ENCODE peak calls at places on chromosomes 16 and 17, in ten cellular contexts. One of them, this sample, is unnamed.

GRCh38 chr17:78915872-78916632 is 9.1 kb downstream of the TIMP2 start:
- DNase-seq in activated B cell treated with CpG ODN at 0.5 μM for 24 hours: no peak
- DNase-seq in tibial nerve: no peak
- DNase-seq in left lung: peak
- DNase-seq in NCI-H460: no peak
- DNase-seq in Calu3: peak
- DNase-seq in fibroblast of pulmonary artery: peak
- DNase-seq in HS-5: no peak
- DNase-seq in NB4: peak
- DNase-seq in skeletal muscle cell: no peak
- DNase-seq in this sample: no peak

GRCh38 chr17:7548585-7549400 is at the start of gene TNFSF12:
- DNase-seq in activated B cell treated with CpG ODN at 0.5 μM for 24 hours: peak
- DNase-seq in tibial nerve: peak
- DNase-seq in left lung: peak
- DNase-seq in NCI-H460: peak
- DNase-seq in Calu3: peak
- DNase-seq in fibroblast of pulmonary artery: no peak
- DNase-seq in HS-5: no peak
- DNase-seq in NB4: peak
- DNase-seq in skeletal muscle cell: no peak
- DNase-seq in this sample: no peak

GRCh38 chr16:4390266-4391260 is 18.9 kb downstream of the VASN start:
- DNase-seq in activated B cell treated with CpG ODN at 0.5 μM for 24 hours: no peak
- DNase-seq in tibial nerve: no peak
- DNase-seq in left lung: no peak
- DNase-seq in NCI-H460: no peak
- DNase-seq in Calu3: no peak
- DNase-seq in fibroblast of pulmonary artery: no peak
- DNase-seq in HS-5: no peak
- DNase-seq in NB4: no peak
- DNase-seq in skeletal muscle cell: no peak
- DNase-seq in this sample: no peak

GRCh38 chr17:65121916-65122821 is 15.0 kb upstream of the RGS9 start:
- DNase-seq in activated B cell treated with CpG ODN at 0.5 μM for 24 hours: no peak
- DNase-seq in tibial nerve: no peak
- DNase-seq in left lung: no peak
- DNase-seq in NCI-H460: no peak
- DNase-seq in Calu3: no peak
- DNase-seq in fibroblast of pulmonary artery: no peak
- DNase-seq in HS-5: no peak
- DNase-seq in NB4: no peak
- DNase-seq in skeletal muscle cell: no peak
- DNase-seq in this sample: no peak

GRCh38 chr16:88494335-88495154 is 41.5 kb downstream of the ZFPM1 start:
- DNase-seq in activated B cell treated with CpG ODN at 0.5 μM for 24 hours: no peak
- DNase-seq in tibial nerve: no peak
- DNase-seq in left lung: no peak
- DNase-seq in NCI-H460: no peak
- DNase-seq in Calu3: no peak
- DNase-seq in fibroblast of pulmonary artery: no peak
- DNase-seq in HS-5: no peak
- DNase-seq in NB4: no peak
- DNase-seq in skeletal muscle cell: no peak
- DNase-seq in this sample: no peak

GRCh38 chr17:78935419-78936323 is 10.5 kb upstream of the TIMP2 start:
- DNase-seq in activated B cell treated with CpG ODN at 0.5 μM for 24 hours: no peak
- DNase-seq in tibial nerve: peak
- DNase-seq in left lung: peak
- DNase-seq in NCI-H460: no peak
- DNase-seq in Calu3: no peak
- DNase-seq in fibroblast of pulmonary artery: peak
- DNase-seq in HS-5: peak
- DNase-seq in NB4: no peak
- DNase-seq in skeletal muscle cell: peak
- DNase-seq in this sample: peak

GRCh38 chr16:1342526-1343427 is 8.9 kb downstream of the TSR3 start:
- DNase-seq in activated B cell treated with CpG ODN at 0.5 μM for 24 hours: peak
- DNase-seq in tibial nerve: peak
- DNase-seq in left lung: peak
- DNase-seq in NCI-H460: peak
- DNase-seq in Calu3: peak
- DNase-seq in fibroblast of pulmonary artery: peak
- DNase-seq in HS-5: peak
- DNase-seq in NB4: peak
- DNase-seq in skeletal muscle cell: peak
- DNase-seq in this sample: no peak

GRCh38 chr16:81480856-81481821 is 36.5 kb downstream of the CMIP start:
- DNase-seq in activated B cell treated with CpG ODN at 0.5 μM for 24 hours: peak
- DNase-seq in tibial nerve: no peak
- DNase-seq in left lung: peak
- DNase-seq in NCI-H460: no peak
- DNase-seq in Calu3: no peak
- DNase-seq in fibroblast of pulmonary artery: peak
- DNase-seq in HS-5: no peak
- DNase-seq in NB4: peak
- DNase-seq in skeletal muscle cell: no peak
- DNase-seq in this sample: no peak

GRCh38 chr17:16918443-16918842 is 53.5 kb downstream of the TNFRSF13B start:
- DNase-seq in activated B cell treated with CpG ODN at 0.5 μM for 24 hours: no peak
- DNase-seq in tibial nerve: no peak
- DNase-seq in left lung: peak
- DNase-seq in NCI-H460: no peak
- DNase-seq in Calu3: no peak
- DNase-seq in fibroblast of pulmonary artery: no peak
- DNase-seq in HS-5: no peak
- DNase-seq in NB4: no peak
- DNase-seq in skeletal muscle cell: no peak
- DNase-seq in this sample: no peak

GRCh38 chr17:79561486-79562116 is 49.2 kb downstream of the RBFOX3 start:
- DNase-seq in activated B cell treated with CpG ODN at 0.5 μM for 24 hours: no peak
- DNase-seq in tibial nerve: no peak
- DNase-seq in left lung: no peak
- DNase-seq in NCI-H460: no peak
- DNase-seq in Calu3: no peak
- DNase-seq in fibroblast of pulmonary artery: no peak
- DNase-seq in HS-5: no peak
- DNase-seq in NB4: no peak
- DNase-seq in skeletal muscle cell: no peak
- DNase-seq in this sample: no peak

GRCh38 chr16:23317266-23317661 is 15.2 kb downstream of the SCNN1B start:
- DNase-seq in activated B cell treated with CpG ODN at 0.5 μM for 24 hours: no peak
- DNase-seq in tibial nerve: no peak
- DNase-seq in left lung: peak
- DNase-seq in NCI-H460: no peak
- DNase-seq in Calu3: no peak
- DNase-seq in fibroblast of pulmonary artery: no peak
- DNase-seq in HS-5: no peak
- DNase-seq in NB4: no peak
- DNase-seq in skeletal muscle cell: no peak
- DNase-seq in this sample: no peak

GRCh38 chr16:86697715-86698114 is 119.4 kb downstream of the FOXL1 start:
- DNase-seq in activated B cell treated with CpG ODN at 0.5 μM for 24 hours: no peak
- DNase-seq in tibial nerve: no peak
- DNase-seq in left lung: no peak
- DNase-seq in NCI-H460: no peak
- DNase-seq in Calu3: no peak
- DNase-seq in fibroblast of pulmonary artery: peak
- DNase-seq in HS-5: no peak
- DNase-seq in NB4: no peak
- DNase-seq in skeletal muscle cell: no peak
- DNase-seq in this sample: no peak

GRCh38 chr16:15518412-15519351 is 84.3 kb downstream of the BMERB1 start:
- DNase-seq in activated B cell treated with CpG ODN at 0.5 μM for 24 hours: no peak
- DNase-seq in tibial nerve: no peak
- DNase-seq in left lung: no peak
- DNase-seq in NCI-H460: no peak
- DNase-seq in Calu3: no peak
- DNase-seq in fibroblast of pulmonary artery: peak
- DNase-seq in HS-5: no peak
- DNase-seq in NB4: no peak
- DNase-seq in skeletal muscle cell: no peak
- DNase-seq in this sample: peak

GRCh38 chr16:77335652-77336234 is 99.1 kb downstream of the ADAMTS18 start:
- DNase-seq in activated B cell treated with CpG ODN at 0.5 μM for 24 hours: no peak
- DNase-seq in tibial nerve: no peak
- DNase-seq in left lung: no peak
- DNase-seq in NCI-H460: no peak
- DNase-seq in Calu3: peak
- DNase-seq in fibroblast of pulmonary artery: peak
- DNase-seq in HS-5: no peak
- DNase-seq in NB4: no peak
- DNase-seq in skeletal muscle cell: no peak
- DNase-seq in this sample: no peak

GRCh38 chr16:88352261-88353200 is 30.2 kb upstream of the ZNF469 start:
- DNase-seq in activated B cell treated with CpG ODN at 0.5 μM for 24 hours: no peak
- DNase-seq in tibial nerve: no peak
- DNase-seq in left lung: no peak
- DNase-seq in NCI-H460: no peak
- DNase-seq in Calu3: no peak
- DNase-seq in fibroblast of pulmonary artery: no peak
- DNase-seq in HS-5: no peak
- DNase-seq in NB4: no peak
- DNase-seq in skeletal muscle cell: no peak
- DNase-seq in this sample: no peak

GRCh38 chr17:29549169-29549935 is 17.5 kb downstream of the ABHD15 start:
- DNase-seq in activated B cell treated with CpG ODN at 0.5 μM for 24 hours: no peak
- DNase-seq in tibial nerve: no peak
- DNase-seq in left lung: no peak
- DNase-seq in NCI-H460: no peak
- DNase-seq in Calu3: no peak
- DNase-seq in fibroblast of pulmonary artery: peak
- DNase-seq in HS-5: no peak
- DNase-seq in NB4: no peak
- DNase-seq in skeletal muscle cell: no peak
- DNase-seq in this sample: no peak

GRCh38 chr17:28407130-28407973 is 1.3 kb upstream of the SLC46A1 start:
- DNase-seq in activated B cell treated with CpG ODN at 0.5 μM for 24 hours: no peak
- DNase-seq in tibial nerve: no peak
- DNase-seq in left lung: no peak
- DNase-seq in NCI-H460: no peak
- DNase-seq in Calu3: no peak
- DNase-seq in fibroblast of pulmonary artery: no peak
- DNase-seq in HS-5: no peak
- DNase-seq in NB4: no peak
- DNase-seq in skeletal muscle cell: no peak
- DNase-seq in this sample: no peak

GRCh38 chr16:58940609-58941008 is 206.5 kb upstream of the GOT2 start:
- DNase-seq in activated B cell treated with CpG ODN at 0.5 μM for 24 hours: no peak
- DNase-seq in tibial nerve: no peak
- DNase-seq in left lung: no peak
- DNase-seq in NCI-H460: no peak
- DNase-seq in Calu3: no peak
- DNase-seq in fibroblast of pulmonary artery: no peak
- DNase-seq in HS-5: no peak
- DNase-seq in NB4: no peak
- DNase-seq in skeletal muscle cell: no peak
- DNase-seq in this sample: no peak

GRCh38 chr17:47875011-47875471 is 21.0 kb upstream of the SP2 start:
- DNase-seq in activated B cell treated with CpG ODN at 0.5 μM for 24 hours: no peak
- DNase-seq in tibial nerve: no peak
- DNase-seq in left lung: no peak
- DNase-seq in NCI-H460: no peak
- DNase-seq in Calu3: no peak
- DNase-seq in fibroblast of pulmonary artery: no peak
- DNase-seq in HS-5: no peak
- DNase-seq in NB4: no peak
- DNase-seq in skeletal muscle cell: no peak
- DNase-seq in this sample: no peak

GRCh38 chr17:74117999-74118421 is 85.5 kb upstream of the RPL38 start:
- DNase-seq in activated B cell treated with CpG ODN at 0.5 μM for 24 hours: no peak
- DNase-seq in tibial nerve: no peak
- DNase-seq in left lung: no peak
- DNase-seq in NCI-H460: no peak
- DNase-seq in Calu3: no peak
- DNase-seq in fibroblast of pulmonary artery: no peak
- DNase-seq in HS-5: no peak
- DNase-seq in NB4: no peak
- DNase-seq in skeletal muscle cell: no peak
- DNase-seq in this sample: no peak

GRCh38 chr16:78925071-78925714 is 675.3 kb downstream of the MAF start:
- DNase-seq in activated B cell treated with CpG ODN at 0.5 μM for 24 hours: no peak
- DNase-seq in tibial nerve: no peak
- DNase-seq in left lung: no peak
- DNase-seq in NCI-H460: no peak
- DNase-seq in Calu3: peak
- DNase-seq in fibroblast of pulmonary artery: no peak
- DNase-seq in HS-5: no peak
- DNase-seq in NB4: peak
- DNase-seq in skeletal muscle cell: no peak
- DNase-seq in this sample: no peak

GRCh38 chr17:199806-200603 is 18.6 kb upstream of the DOC2B start:
- DNase-seq in activated B cell treated with CpG ODN at 0.5 μM for 24 hours: no peak
- DNase-seq in tibial nerve: no peak
- DNase-seq in left lung: no peak
- DNase-seq in NCI-H460: no peak
- DNase-seq in Calu3: no peak
- DNase-seq in fibroblast of pulmonary artery: peak
- DNase-seq in HS-5: no peak
- DNase-seq in NB4: no peak
- DNase-seq in skeletal muscle cell: no peak
- DNase-seq in this sample: no peak

GRCh38 chr17:34556384-34556783 is 23.0 kb upstream of the TMEM132E start:
- DNase-seq in activated B cell treated with CpG ODN at 0.5 μM for 24 hours: no peak
- DNase-seq in tibial nerve: no peak
- DNase-seq in left lung: no peak
- DNase-seq in NCI-H460: peak
- DNase-seq in Calu3: no peak
- DNase-seq in fibroblast of pulmonary artery: peak
- DNase-seq in HS-5: no peak
- DNase-seq in NB4: peak
- DNase-seq in skeletal muscle cell: no peak
- DNase-seq in this sample: no peak

GRCh38 chr16:20918486-20919239 is 18.1 kb downstream of the LYRM1 start:
- DNase-seq in activated B cell treated with CpG ODN at 0.5 μM for 24 hours: no peak
- DNase-seq in tibial nerve: peak
- DNase-seq in left lung: peak
- DNase-seq in NCI-H460: peak
- DNase-seq in Calu3: no peak
- DNase-seq in fibroblast of pulmonary artery: peak
- DNase-seq in HS-5: no peak
- DNase-seq in NB4: no peak
- DNase-seq in skeletal muscle cell: peak
- DNase-seq in this sample: no peak

GRCh38 chr17:47702391-47702995 is 8.5 kb downstream of the TBKBP1 start:
- DNase-seq in activated B cell treated with CpG ODN at 0.5 μM for 24 hours: no peak
- DNase-seq in tibial nerve: no peak
- DNase-seq in left lung: peak
- DNase-seq in NCI-H460: no peak
- DNase-seq in Calu3: no peak
- DNase-seq in fibroblast of pulmonary artery: no peak
- DNase-seq in HS-5: no peak
- DNase-seq in NB4: no peak
- DNase-seq in skeletal muscle cell: no peak
- DNase-seq in this sample: no peak

GRCh38 chr17:82343560-82343959 is 10.0 kb upstream of the SECTM1 start:
- DNase-seq in activated B cell treated with CpG ODN at 0.5 μM for 24 hours: no peak
- DNase-seq in tibial nerve: no peak
- DNase-seq in left lung: no peak
- DNase-seq in NCI-H460: no peak
- DNase-seq in Calu3: no peak
- DNase-seq in fibroblast of pulmonary artery: no peak
- DNase-seq in HS-5: no peak
- DNase-seq in NB4: no peak
- DNase-seq in skeletal muscle cell: no peak
- DNase-seq in this sample: no peak

GRCh38 chr17:75664099-75664549 is 2.8 kb downstream of the RECQL5 start:
- DNase-seq in activated B cell treated with CpG ODN at 0.5 μM for 24 hours: no peak
- DNase-seq in tibial nerve: no peak
- DNase-seq in left lung: no peak
- DNase-seq in NCI-H460: no peak
- DNase-seq in Calu3: no peak
- DNase-seq in fibroblast of pulmonary artery: no peak
- DNase-seq in HS-5: no peak
- DNase-seq in NB4: no peak
- DNase-seq in skeletal muscle cell: no peak
- DNase-seq in this sample: no peak

GRCh38 chr16:2970563-2970962 is 1.4 kb downstream of the PAQR4 start:
- DNase-seq in activated B cell treated with CpG ODN at 0.5 μM for 24 hours: no peak
- DNase-seq in tibial nerve: no peak
- DNase-seq in left lung: no peak
- DNase-seq in NCI-H460: no peak
- DNase-seq in Calu3: no peak
- DNase-seq in fibroblast of pulmonary artery: no peak
- DNase-seq in HS-5: no peak
- DNase-seq in NB4: peak
- DNase-seq in skeletal muscle cell: no peak
- DNase-seq in this sample: no peak

This sample was measured in AG09309.